ENCODE peak calls at places on chromosomes 12 and 14, in four cellular contexts. One of them, this sample, is unnamed.

GRCh38 chr14:101097109-101097793 is 193.7 kb upstream of the RTL1 start:
- DNase-seq in HepG2: no peak
- DNase-seq in K562: no peak
- DNase-seq in GM12878: no peak
- DNase-seq in this sample: no peak

GRCh38 chr14:104932676-104933631 is 8.3 kb downstream of the PLD4 start:
- DNase-seq in HepG2: peak; percentile 36
- DNase-seq in K562: peak; percentile 85
- DNase-seq in GM12878: no peak
- DNase-seq in this sample: peak; percentile 95

GRCh38 chr14:61934385-61934784 is 172.2 kb downstream of the SNAPC1 start:
- DNase-seq in HepG2: no peak
- DNase-seq in K562: no peak
- DNase-seq in GM12878: no peak
- DNase-seq in this sample: no peak

GRCh38 chr12:1473418-1473817 is 121.0 kb downstream of the FBXL14 start:
- DNase-seq in HepG2: no peak
- DNase-seq in K562: no peak
- DNase-seq in GM12878: no peak
- DNase-seq in this sample: no peak

GRCh38 chr14:38856798-38857197 is 246.2 kb downstream of the SEC23A start:
- DNase-seq in HepG2: no peak
- DNase-seq in K562: no peak
- DNase-seq in GM12878: no peak
- DNase-seq in this sample: no peak

GRCh38 chr14:64232095-64232830 is 61.9 kb downstream of the ESR2 start:
- DNase-seq in HepG2: no peak
- DNase-seq in K562: no peak
- DNase-seq in GM12878: peak; percentile 88
- DNase-seq in this sample: no peak

GRCh38 chr12:94803939-94804338 is 153.6 kb upstream of the TMCC3 start:
- DNase-seq in HepG2: no peak
- DNase-seq in K562: no peak
- DNase-seq in GM12878: no peak
- DNase-seq in this sample: no peak

GRCh38 chr12:46187023-46187422 is 81.8 kb downstream of the SLC38A1 start:
- DNase-seq in HepG2: no peak
- DNase-seq in K562: no peak
- DNase-seq in GM12878: no peak
- DNase-seq in this sample: no peak

GRCh38 chr12:122080149-122081107 is 1.9 kb downstream of the MLXIP start:
- DNase-seq in HepG2: no peak
- DNase-seq in K562: no peak
- DNase-seq in GM12878: no peak
- DNase-seq in this sample: no peak

GRCh38 chr12:2456813-2457186 is 338.0 kb upstream of the FKBP4 start:
- DNase-seq in HepG2: no peak
- DNase-seq in K562: no peak
- DNase-seq in GM12878: no peak
- DNase-seq in this sample: no peak

GRCh38 chr12:94970560-94970959 is 32.9 kb downstream of the NDUFA12 start:
- DNase-seq in HepG2: no peak
- DNase-seq in K562: no peak
- DNase-seq in GM12878: no peak
- DNase-seq in this sample: no peak

GRCh38 chr14:106691601-106692291 is 1165.4 kb downstream of the TMEM121 start:
- DNase-seq in HepG2: peak; percentile 8
- DNase-seq in K562: peak; percentile 7
- DNase-seq in GM12878: peak; percentile 79
- DNase-seq in this sample: peak; percentile 9

GRCh38 chr12:20439634-20440033 is 71.3 kb downstream of the PDE3A start:
- DNase-seq in HepG2: no peak
- DNase-seq in K562: no peak
- DNase-seq in GM12878: no peak
- DNase-seq in this sample: no peak

GRCh38 chr12:42421844-42422779 is 96.1 kb downstream of the PPHLN1 start:
- DNase-seq in HepG2: no peak
- DNase-seq in K562: peak; percentile 53
- DNase-seq in GM12878: peak; percentile 7
- DNase-seq in this sample: no peak

GRCh38 chr14:104680806-104681688 is 8.4 kb upstream of the INF2 start:
- DNase-seq in HepG2: peak; percentile 73
- DNase-seq in K562: no peak
- DNase-seq in GM12878: no peak
- DNase-seq in this sample: no peak

GRCh38 chr14:50272498-50272897 is 39.5 kb downstream of the L2HGDH start:
- DNase-seq in HepG2: no peak
- DNase-seq in K562: no peak
- DNase-seq in GM12878: no peak
- DNase-seq in this sample: no peak

GRCh38 chr14:95345032-95345431 is 25.3 kb upstream of the CLMN start:
- DNase-seq in HepG2: no peak
- DNase-seq in K562: no peak
- DNase-seq in GM12878: no peak
- DNase-seq in this sample: no peak

GRCh38 chr12:102010265-102010994 is 51.4 kb downstream of the WASHC3 start:
- DNase-seq in HepG2: no peak
- DNase-seq in K562: no peak
- DNase-seq in GM12878: peak; percentile 84
- DNase-seq in this sample: no peak

GRCh38 chr12:25784669-25785068 is 173.8 kb upstream of the RASSF8 start:
- DNase-seq in HepG2: no peak
- DNase-seq in K562: no peak
- DNase-seq in GM12878: no peak
- DNase-seq in this sample: no peak

GRCh38 chr12:25788707-25789106 is 169.8 kb upstream of the RASSF8 start:
- DNase-seq in HepG2: no peak
- DNase-seq in K562: peak; percentile 5
- DNase-seq in GM12878: no peak
- DNase-seq in this sample: no peak

GRCh38 chr12:25783566-25783965 is 174.9 kb upstream of the RASSF8 start:
- DNase-seq in HepG2: peak; percentile 67
- DNase-seq in K562: no peak
- DNase-seq in GM12878: no peak
- DNase-seq in this sample: no peak

GRCh38 chr12:25787701-25788100 is 170.8 kb upstream of the RASSF8 start:
- DNase-seq in HepG2: no peak
- DNase-seq in K562: no peak
- DNase-seq in GM12878: no peak
- DNase-seq in this sample: no peak

DNA sequence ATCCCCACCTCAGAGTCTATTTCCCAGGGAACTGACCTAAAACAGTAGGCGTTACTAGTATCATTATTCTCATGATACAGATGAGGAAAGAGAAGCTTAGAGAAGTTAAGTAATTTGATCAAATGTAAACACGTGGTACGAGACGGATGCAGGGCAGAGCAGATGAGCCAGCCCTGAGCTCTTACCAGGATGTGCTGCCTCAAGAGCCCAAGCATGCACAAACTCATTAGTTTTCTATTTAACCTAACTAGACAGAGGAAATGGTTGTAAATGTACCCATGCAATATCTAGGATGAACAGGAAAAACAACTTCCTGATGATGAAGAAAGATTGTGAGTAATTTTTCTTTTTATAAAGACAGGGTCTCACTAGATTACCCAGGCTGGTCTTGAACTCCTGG is 173.3 kb upstream of the RASSF8 start:
- DNase-seq in HepG2: no peak
- DNase-seq in K562: no peak
- DNase-seq in GM12878: no peak
- DNase-seq in this sample: no peak
- TF ChIP-seq SP1 in HepG2: no peak
- TF ChIP-seq SP1 in K562: no peak
- TF ChIP-seq SP1 in GM12878: no peak
- TF ChIP-seq SP1 in this sample: no peak

GRCh38 chr14:81276699-81277069 is 55.9 kb upstream of the GTF2A1 start:
- DNase-seq in HepG2: peak; percentile 65
- DNase-seq in K562: no peak
- DNase-seq in GM12878: no peak
- DNase-seq in this sample: no peak

GRCh38 chr14:81277096-81277495 is 56.3 kb upstream of the GTF2A1 start:
- DNase-seq in HepG2: no peak
- DNase-seq in K562: no peak
- DNase-seq in GM12878: no peak
- DNase-seq in this sample: no peak

GRCh38 chr14:81273961-81274360 is 53.2 kb upstream of the GTF2A1 start:
- DNase-seq in HepG2: no peak
- DNase-seq in K562: no peak
- DNase-seq in GM12878: no peak
- DNase-seq in this sample: no peak

GRCh38 chr14:81275995-81276698 is 55.4 kb upstream of the GTF2A1 start:
- DNase-seq in HepG2: no peak
- DNase-seq in K562: no peak
- DNase-seq in GM12878: no peak
- DNase-seq in this sample: no peak

GRCh38 chr14:81275305-81275950 is 54.7 kb upstream of the GTF2A1 start:
- DNase-seq in HepG2: no peak
- DNase-seq in K562: no peak
- DNase-seq in GM12878: no peak
- DNase-seq in this sample: no peak
- TF ChIP-seq TARDBP in HepG2: no peak
- TF ChIP-seq TARDBP in K562: no peak
- TF ChIP-seq TARDBP in GM12878: no peak
- TF ChIP-seq TARDBP in this sample: no peak

GRCh38 chr12:53128780-53129747 is 25.8 kb downstream of the SOAT2 start:
- DNase-seq in HepG2: no peak
- DNase-seq in K562: no peak
- DNase-seq in GM12878: no peak
- DNase-seq in this sample: no peak

GRCh38 chr12:53133722-53134121 is 30.4 kb downstream of the SOAT2 start:
- DNase-seq in HepG2: no peak
- DNase-seq in K562: no peak
- DNase-seq in GM12878: no peak
- DNase-seq in this sample: no peak

GRCh38 chr12:53127169-53127568 is 23.9 kb downstream of the SOAT2 start:
- DNase-seq in HepG2: no peak
- DNase-seq in K562: no peak
- DNase-seq in GM12878: no peak
- DNase-seq in this sample: no peak

GRCh38 chr12:53131844-53132243 is 28.6 kb downstream of the SOAT2 start:
- DNase-seq in HepG2: peak; percentile 45
- DNase-seq in K562: no peak
- DNase-seq in GM12878: no peak
- DNase-seq in this sample: no peak
- TF ChIP-seq SP1 in HepG2: no peak
- TF ChIP-seq SP1 in K562: no peak
- TF ChIP-seq SP1 in GM12878: no peak
- TF ChIP-seq SP1 in this sample: no peak

GRCh38 chr14:71714225-71714624 is 218.0 kb upstream of the RGS6 start:
- DNase-seq in HepG2: no peak
- DNase-seq in K562: no peak
- DNase-seq in GM12878: no peak
- DNase-seq in this sample: no peak

GRCh38 chr14:71711619-71712018 is 220.6 kb upstream of the RGS6 start:
- DNase-seq in HepG2: no peak
- DNase-seq in K562: no peak
- DNase-seq in GM12878: no peak
- DNase-seq in this sample: no peak

GRCh38 chr14:71711131-71711530 is 221.1 kb upstream of the RGS6 start:
- DNase-seq in HepG2: no peak
- DNase-seq in K562: no peak
- DNase-seq in GM12878: no peak
- DNase-seq in this sample: no peak

GRCh38 chr14:71712478-71712877 is 219.8 kb upstream of the RGS6 start:
- DNase-seq in HepG2: no peak
- DNase-seq in K562: no peak
- DNase-seq in GM12878: no peak
- DNase-seq in this sample: no peak

GRCh38 chr14:71713061-71713850 is 219.0 kb upstream of the RGS6 start:
- DNase-seq in HepG2: no peak
- DNase-seq in K562: no peak
- DNase-seq in GM12878: no peak
- DNase-seq in this sample: no peak
- TF ChIP-seq TARDBP in HepG2: no peak
- TF ChIP-seq TARDBP in K562: no peak
- TF ChIP-seq TARDBP in GM12878: no peak
- TF ChIP-seq TARDBP in this sample: no peak

This sample was measured in HEK293T.